ENCODE peak calls at places on chromosomes 12 and 14, in five cellular contexts. One of them, this sample, is unnamed.

GRCh38 chr14:32331227-32331597 is 2.1 kb downstream of the AKAP6 start:
- DNase-seq in central memory CD4-positive, alpha-beta T cell: no peak
- DNase-seq in mesothelial cell of epicardium: no peak
- DNase-seq in left cardiac atrium: no peak
- DNase-seq in lower lobe of right lung: no peak
- DNase-seq in this sample: no peak

GRCh38 chr12:71972441-71973074 is 33.9 kb downstream of the TPH2 start:
- DNase-seq in lower lobe of right lung: no peak
- DNase-seq in left cardiac atrium: no peak
- DNase-seq in central memory CD4-positive, alpha-beta T cell: no peak
- DNase-seq in mesothelial cell of epicardium: no peak
- DNase-seq in this sample: no peak

GRCh38 chr14:102363182-102363952 is 626 bp downstream of the TECPR2 start:
- DNase-seq in mesothelial cell of epicardium: peak; percentile 72
- DNase-seq in lower lobe of right lung: peak; percentile 73
- DNase-seq in left cardiac atrium: peak; percentile 66
- DNase-seq in central memory CD4-positive, alpha-beta T cell: no peak
- DNase-seq in this sample: no peak

GRCh38 chr14:100018482-100018881 is 46.7 kb upstream of the EVL start:
- DNase-seq in central memory CD4-positive, alpha-beta T cell: no peak
- DNase-seq in mesothelial cell of epicardium: no peak
- DNase-seq in left cardiac atrium: no peak
- DNase-seq in lower lobe of right lung: no peak
- DNase-seq in this sample: no peak

GRCh38 chr12:52023976-52024688 is 17.4 kb downstream of the TAMALIN start:
- DNase-seq in lower lobe of right lung: no peak
- DNase-seq in central memory CD4-positive, alpha-beta T cell: no peak
- DNase-seq in mesothelial cell of epicardium: no peak
- DNase-seq in left cardiac atrium: no peak
- DNase-seq in this sample: no peak

GRCh38 chr14:89661392-89661791 is 244.4 kb upstream of the FOXN3 start:
- DNase-seq in central memory CD4-positive, alpha-beta T cell: no peak
- DNase-seq in lower lobe of right lung: no peak
- DNase-seq in left cardiac atrium: no peak
- DNase-seq in mesothelial cell of epicardium: no peak
- DNase-seq in this sample: no peak

GRCh38 chr12:128951448-128951847 is 98.2 kb downstream of the GLT1D1 start:
- DNase-seq in left cardiac atrium: no peak
- DNase-seq in lower lobe of right lung: no peak
- DNase-seq in central memory CD4-positive, alpha-beta T cell: no peak
- DNase-seq in mesothelial cell of epicardium: no peak
- DNase-seq in this sample: no peak

GRCh38 chr12:108610336-108610815 is 12.5 kb upstream of the TMEM119 start:
- DNase-seq in mesothelial cell of epicardium: no peak
- DNase-seq in lower lobe of right lung: no peak
- DNase-seq in left cardiac atrium: no peak
- DNase-seq in central memory CD4-positive, alpha-beta T cell: no peak
- DNase-seq in this sample: no peak

GRCh38 chr12:10278104-10278503 is 29.6 kb upstream of the KLRD1 start:
- DNase-seq in central memory CD4-positive, alpha-beta T cell: no peak
- DNase-seq in lower lobe of right lung: no peak
- DNase-seq in mesothelial cell of epicardium: no peak
- DNase-seq in left cardiac atrium: no peak
- DNase-seq in this sample: no peak